ENCODE peak calls at places on chromosomes 6 and 20, in six cellular contexts. One of them, this sample, is unnamed.

GRCh38 chr20:13788167-13788834 is 3.5 kb downstream of the NDUFAF5 start:
- DNase-seq in HCT116: peak; percentile 65
- DNase-seq in K562: peak; percentile 19
- DNase-seq in H1: no peak
- DNase-seq in HepG2: peak; percentile 88
- DNase-seq in GM12878: peak; percentile 21
- DNase-seq in this sample: peak; percentile 25

GRCh38 chr6:36666726-36667591 is 11.6 kb upstream of the CDKN1A start:
- DNase-seq in HCT116: peak; percentile 59
- DNase-seq in K562: peak; percentile 32
- DNase-seq in H1: no peak
- DNase-seq in HepG2: peak; percentile 93
- DNase-seq in GM12878: peak; percentile 91
- DNase-seq in this sample: no peak

GRCh38 chr6:95364016-95364604 is 213.2 kb upstream of the MANEA start:
- DNase-seq in HCT116: peak; percentile 8
- DNase-seq in K562: no peak
- DNase-seq in H1: no peak
- DNase-seq in HepG2: peak; percentile 20
- DNase-seq in GM12878: no peak
- DNase-seq in this sample: no peak

GRCh38 chr20:2093200-2093781 is 8.3 kb upstream of the STK35 start:
- DNase-seq in HCT116: peak; percentile 46
- DNase-seq in K562: peak; percentile 22
- DNase-seq in H1: no peak
- DNase-seq in HepG2: peak; percentile 50
- DNase-seq in GM12878: no peak
- DNase-seq in this sample: no peak

GRCh38 chr6:145761584-145761983 is 26.3 kb upstream of the EPM2A start:
- DNase-seq in HCT116: no peak
- DNase-seq in K562: no peak
- DNase-seq in H1: no peak
- DNase-seq in HepG2: no peak
- DNase-seq in GM12878: no peak
- DNase-seq in this sample: no peak

GRCh38 chr20:43999848-44000247 is 85.2 kb downstream of the TOX2 start:
- DNase-seq in HCT116: no peak
- DNase-seq in K562: no peak
- DNase-seq in H1: no peak
- DNase-seq in HepG2: no peak
- DNase-seq in GM12878: no peak
- DNase-seq in this sample: no peak

GRCh38 chr6:170139531-170139930 is 151.3 kb downstream of the DLL1 start:
- DNase-seq in HCT116: no peak
- DNase-seq in K562: no peak
- DNase-seq in H1: no peak
- DNase-seq in HepG2: no peak
- DNase-seq in GM12878: no peak
- DNase-seq in this sample: no peak

GRCh38 chr20:41004561-41005360 is 23.9 kb upstream of the TOP1 start:
- DNase-seq in HCT116: no peak
- DNase-seq in K562: no peak
- DNase-seq in H1: no peak
- DNase-seq in HepG2: no peak
- DNase-seq in GM12878: no peak
- DNase-seq in this sample: no peak

GRCh38 chr20:62778601-62779416 is 17.5 kb upstream of the MRGBP start:
- DNase-seq in HCT116: no peak
- DNase-seq in K562: no peak
- DNase-seq in H1: no peak
- DNase-seq in HepG2: peak; percentile 43
- DNase-seq in GM12878: no peak
- DNase-seq in this sample: no peak

GRCh38 chr20:16243470-16243869 is 329.8 kb downstream of the KIF16B start:
- DNase-seq in HCT116: no peak
- DNase-seq in K562: no peak
- DNase-seq in H1: no peak
- DNase-seq in HepG2: peak; percentile 22
- DNase-seq in GM12878: no peak
- DNase-seq in this sample: no peak

GRCh38 chr6:150209415-150209814 is 66.6 kb downstream of the PPP1R14C start:
- DNase-seq in HCT116: no peak
- DNase-seq in K562: no peak
- DNase-seq in H1: no peak
- DNase-seq in HepG2: no peak
- DNase-seq in GM12878: no peak
- DNase-seq in this sample: no peak

GRCh38 chr6:34273242-34273805 is 24.5 kb upstream of the SMIM29 start:
- DNase-seq in HCT116: no peak
- DNase-seq in K562: peak; percentile 82
- DNase-seq in H1: no peak
- DNase-seq in HepG2: peak; percentile 46
- DNase-seq in GM12878: no peak
- DNase-seq in this sample: no peak

GRCh38 chr6:3453410-3453809 is 3.4 kb downstream of the SLC22A23 start:
- DNase-seq in HCT116: no peak
- DNase-seq in K562: no peak
- DNase-seq in H1: no peak
- DNase-seq in HepG2: no peak
- DNase-seq in GM12878: no peak
- DNase-seq in this sample: no peak

GRCh38 chr6:36618366-36619355 is 24.5 kb downstream of the SRSF3 start:
- DNase-seq in HCT116: no peak
- DNase-seq in K562: no peak
- DNase-seq in H1: no peak
- DNase-seq in HepG2: no peak
- DNase-seq in GM12878: no peak
- DNase-seq in this sample: no peak

GRCh38 chr6:105291525-105291924 is 111.4 kb downstream of the PREP start:
- DNase-seq in HCT116: no peak
- DNase-seq in K562: no peak
- DNase-seq in H1: no peak
- DNase-seq in HepG2: no peak
- DNase-seq in GM12878: no peak
- DNase-seq in this sample: no peak

GRCh38 chr6:20326422-20326728 is 75.3 kb upstream of the E2F3 start:
- DNase-seq in HCT116: no peak
- DNase-seq in K562: no peak
- DNase-seq in H1: no peak
- DNase-seq in HepG2: no peak
- DNase-seq in GM12878: no peak
- DNase-seq in this sample: no peak

GRCh38 chr6:36682328-36683144 is 4.0 kb downstream of the CDKN1A start:
- DNase-seq in HCT116: no peak
- DNase-seq in K562: no peak
- DNase-seq in H1: no peak
- DNase-seq in HepG2: peak; percentile 59
- DNase-seq in GM12878: no peak
- DNase-seq in this sample: no peak

GRCh38 chr6:93419304-93420162 is at the start of gene EPHA7:
- DNase-seq in HCT116: no peak
- DNase-seq in K562: peak; percentile 23
- DNase-seq in H1: peak; percentile 94
- DNase-seq in HepG2: no peak
- DNase-seq in GM12878: no peak
- DNase-seq in this sample: peak; percentile 89

GRCh38 chr6:148565931-148566663 is 180.7 kb upstream of the UST start:
- DNase-seq in HCT116: peak; percentile 13
- DNase-seq in K562: no peak
- DNase-seq in H1: no peak
- DNase-seq in HepG2: no peak
- DNase-seq in GM12878: no peak
- DNase-seq in this sample: no peak

GRCh38 chr20:53810661-53811355 is 217.2 kb upstream of the ZNF217 start:
- DNase-seq in HCT116: no peak
- DNase-seq in K562: no peak
- DNase-seq in H1: no peak
- DNase-seq in HepG2: no peak
- DNase-seq in GM12878: no peak
- DNase-seq in this sample: no peak

GRCh38 chr6:163554663-163555062 is 140.1 kb downstream of the QKI start:
- DNase-seq in HCT116: no peak
- DNase-seq in K562: peak; percentile 54
- DNase-seq in H1: no peak
- DNase-seq in HepG2: peak; percentile 66
- DNase-seq in GM12878: no peak
- DNase-seq in this sample: no peak

GRCh38 chr6:33017024-33017423 is 7.6 kb upstream of the HLA-DOA start:
- DNase-seq in HCT116: no peak
- DNase-seq in K562: no peak
- DNase-seq in H1: no peak
- DNase-seq in HepG2: no peak
- DNase-seq in GM12878: no peak
- DNase-seq in this sample: no peak

GRCh38 chr6:33017694-33018353 is 8.4 kb upstream of the HLA-DOA start:
- DNase-seq in HCT116: no peak
- DNase-seq in K562: no peak
- DNase-seq in H1: no peak
- DNase-seq in HepG2: no peak
- DNase-seq in GM12878: no peak
- DNase-seq in this sample: no peak

GRCh38 chr6:33018418-33018817 is 9.0 kb upstream of the HLA-DOA start:
- DNase-seq in HCT116: no peak
- DNase-seq in K562: no peak
- DNase-seq in H1: no peak
- DNase-seq in HepG2: no peak
- DNase-seq in GM12878: no peak
- DNase-seq in this sample: no peak

GRCh38 chr6:33018904-33019303 is 9.5 kb upstream of the HLA-DOA start:
- DNase-seq in HCT116: no peak
- DNase-seq in K562: no peak
- DNase-seq in H1: no peak
- DNase-seq in HepG2: no peak
- DNase-seq in GM12878: peak; percentile 38
- DNase-seq in this sample: no peak

GRCh38 chr6:33019358-33019757 is 10.0 kb upstream of the HLA-DOA start:
- DNase-seq in HCT116: no peak
- DNase-seq in K562: no peak
- DNase-seq in H1: no peak
- DNase-seq in HepG2: no peak
- DNase-seq in GM12878: no peak
- DNase-seq in this sample: no peak
- TF ChIP-seq ZNF274 in HCT116: no peak
- TF ChIP-seq ZNF274 in K562: no peak
- TF ChIP-seq ZNF274 in H1: no peak
- TF ChIP-seq ZNF274 in HepG2: no peak
- TF ChIP-seq ZNF274 in GM12878: no peak
- TF ChIP-seq ZNF274 in this sample: no peak

GRCh38 chr6:112004397-112005341 is 49.2 kb upstream of the CCN6 start:
- DNase-seq in HCT116: no peak
- DNase-seq in K562: no peak
- DNase-seq in H1: no peak
- DNase-seq in HepG2: no peak
- DNase-seq in GM12878: no peak
- DNase-seq in this sample: no peak

GRCh38 chr6:112008482-112008881 is 45.4 kb upstream of the CCN6 start:
- DNase-seq in HCT116: no peak
- DNase-seq in K562: no peak
- DNase-seq in H1: no peak
- DNase-seq in HepG2: no peak
- DNase-seq in GM12878: no peak
- DNase-seq in this sample: no peak

GRCh38 chr6:112010328-112010727 is 43.6 kb upstream of the CCN6 start:
- DNase-seq in HCT116: no peak
- DNase-seq in K562: no peak
- DNase-seq in H1: no peak
- DNase-seq in HepG2: peak; percentile 41
- DNase-seq in GM12878: no peak
- DNase-seq in this sample: no peak

GRCh38 chr6:112007805-112008204 is 46.1 kb upstream of the CCN6 start:
- DNase-seq in HCT116: no peak
- DNase-seq in K562: no peak
- DNase-seq in H1: no peak
- DNase-seq in HepG2: no peak
- DNase-seq in GM12878: no peak
- DNase-seq in this sample: no peak

DNA sequence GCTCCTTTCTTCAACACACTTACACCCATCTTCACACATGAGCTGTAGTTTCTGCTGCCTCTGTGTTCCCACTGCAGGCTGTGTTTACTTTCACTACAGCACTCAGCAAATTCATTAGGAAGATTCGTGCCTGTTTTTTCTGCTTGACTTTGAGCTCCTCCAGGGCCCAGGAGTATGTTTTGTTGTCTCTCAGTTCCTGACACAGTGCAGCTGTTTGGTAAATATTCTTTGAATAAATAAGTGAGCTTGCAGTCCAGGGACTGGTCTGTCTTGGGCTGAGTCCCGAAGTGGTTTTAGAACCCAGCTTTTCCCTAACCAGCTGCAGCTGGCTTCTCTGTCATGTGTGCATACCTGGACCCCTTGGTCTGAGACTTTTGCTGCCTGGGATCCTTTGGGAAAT is 46.6 kb upstream of the CCN6 start:
- DNase-seq in HCT116: no peak
- DNase-seq in K562: no peak
- DNase-seq in H1: no peak
- DNase-seq in HepG2: no peak
- DNase-seq in GM12878: no peak
- DNase-seq in this sample: no peak
- H3K9ac ChIP-seq in HCT116: no peak overlapping the region
- H3K9ac ChIP-seq in K562: no peak overlapping the region
- H3K9ac ChIP-seq in H1: no peak overlapping the region
- H3K9ac ChIP-seq in HepG2: no peak overlapping the region
- H3K9ac ChIP-seq in GM12878: no peak overlapping the region
- H3K9ac ChIP-seq in this sample: no peak overlapping the region

DNA sequence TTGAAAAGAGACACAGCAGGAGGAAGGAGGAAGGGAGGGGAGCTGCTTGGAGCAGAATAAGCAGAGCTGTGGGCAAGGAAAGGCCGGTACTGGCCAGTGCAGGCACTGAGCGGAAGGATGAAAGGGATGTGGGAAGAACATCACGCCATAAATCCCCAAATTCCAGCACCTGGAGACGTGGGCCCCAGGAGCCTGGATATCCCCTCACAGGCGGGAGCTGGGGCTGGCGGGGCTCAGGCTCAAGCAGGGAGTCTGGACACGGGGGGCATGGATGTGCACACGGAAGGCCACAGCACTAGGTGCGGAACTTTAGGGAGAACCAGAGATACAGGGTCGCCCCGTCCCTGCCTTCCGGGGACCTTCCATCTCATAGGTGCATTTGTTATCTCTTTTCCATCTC is 7.5 kb upstream of the RPP40 start:
- DNase-seq in HCT116: no peak
- DNase-seq in K562: no peak
- DNase-seq in H1: no peak
- DNase-seq in HepG2: no peak
- DNase-seq in GM12878: no peak
- DNase-seq in this sample: no peak
- H3K4me3 ChIP-seq in HCT116: no peak overlapping the region
- H3K4me3 ChIP-seq in K562: no peak overlapping the region
- H3K4me3 ChIP-seq in H1: no peak overlapping the region
- H3K4me3 ChIP-seq in HepG2: no peak overlapping the region
- H3K4me3 ChIP-seq in GM12878: no peak overlapping the region
- H3K4me3 ChIP-seq in this sample: no peak overlapping the region

GRCh38 chr6:29702519-29703103 is 20.6 kb upstream of the HLA-F start:
- DNase-seq in HCT116: peak; percentile 36
- DNase-seq in K562: peak; percentile 81
- DNase-seq in H1: peak; percentile 61
- DNase-seq in HepG2: peak; percentile 19
- DNase-seq in GM12878: no peak
- DNase-seq in this sample: no peak
- TF ChIP-seq ZNF274 in HCT116: no peak
- TF ChIP-seq ZNF274 in K562: no peak
- TF ChIP-seq ZNF274 in H1: no peak
- TF ChIP-seq ZNF274 in HepG2: no peak
- TF ChIP-seq ZNF274 in GM12878: no peak
- TF ChIP-seq ZNF274 in this sample: no peak